ENCODE peak calls at places on chromosomes 13 and 19, in four cellular contexts. E is GM12878, X is HL-60, V is K562. N is an unnamed sample.

GRCh38 chr19:3146677-3147100 is 10.9 kb downstream of the GNA15 start:
- DNase-seq in V (peak; percentile 70), E (no peak), X (peak; percentile 60), N (no peak)

GRCh38 chr19:919157-920050 is 2.3 kb downstream of the KISS1R start:
- DNase-seq in X (no peak), E (no peak), V (no peak), N (no peak)

GRCh38 chr13:48072304-48072703 is 22.6 kb downstream of the MED4 start:
- DNase-seq in X (no peak), E (no peak), V (no peak), N (no peak)

GRCh38 chr19:3157096-3157845 is 21.3 kb upstream of the S1PR4 start:
- DNase-seq in E (no peak), X (no peak), V (no peak), N (no peak)

GRCh38 chr13:110565296-110565695 is 3.8 kb upstream of the RAB20 start:
- DNase-seq in X (no peak), V (no peak), E (no peak), N (no peak)

GRCh38 chr13:58300974-58301681 is 669.6 kb downstream of the PCDH17 start:
- DNase-seq in E (no peak), X (no peak), V (no peak), N (no peak)

GRCh38 chr13:99657848-99658265 is 156.6 kb downstream of the TM9SF2 start:
- DNase-seq in E (no peak), V (no peak), X (no peak), N (no peak)

GRCh38 chr19:55114566-55115145 is 2.8 kb downstream of the PPP1R12C start:
- DNase-seq in E (no peak), X (no peak), V (no peak), N (no peak)

GRCh38 chr13:102825921-102826706 is 19.7 kb upstream of the ERCC5 start:
- DNase-seq in X (no peak), V (no peak), E (no peak), N (no peak)
- TF ChIP-seq SPI1 in X (no peak), V (no peak), E (no peak), N (no peak)

GRCh38 chr13:24214528-24214927 is 54.0 kb downstream of the SPATA13 start:
- DNase-seq in V (no peak), E (no peak), X (no peak), N (peak; percentile 16)

GRCh38 chr13:24216176-24216575 is 55.7 kb downstream of the SPATA13 start:
- DNase-seq in V (no peak), X (no peak), E (no peak), N (no peak)

GRCh38 chr13:24213932-24214331 is 53.4 kb downstream of the SPATA13 start:
- DNase-seq in V (no peak), X (no peak), E (no peak), N (no peak)

GRCh38 chr13:24215007-24215633 is 54.6 kb downstream of the SPATA13 start:
- DNase-seq in X (no peak), V (no peak), E (no peak), N (no peak)

GRCh38 chr13:24215732-24216131 is 55.2 kb downstream of the SPATA13 start:
- DNase-seq in V (no peak), X (no peak), E (no peak), N (no peak)
- TF ChIP-seq SPI1 in V (no peak), X (no peak), E (no peak), N (no peak)

DNA sequence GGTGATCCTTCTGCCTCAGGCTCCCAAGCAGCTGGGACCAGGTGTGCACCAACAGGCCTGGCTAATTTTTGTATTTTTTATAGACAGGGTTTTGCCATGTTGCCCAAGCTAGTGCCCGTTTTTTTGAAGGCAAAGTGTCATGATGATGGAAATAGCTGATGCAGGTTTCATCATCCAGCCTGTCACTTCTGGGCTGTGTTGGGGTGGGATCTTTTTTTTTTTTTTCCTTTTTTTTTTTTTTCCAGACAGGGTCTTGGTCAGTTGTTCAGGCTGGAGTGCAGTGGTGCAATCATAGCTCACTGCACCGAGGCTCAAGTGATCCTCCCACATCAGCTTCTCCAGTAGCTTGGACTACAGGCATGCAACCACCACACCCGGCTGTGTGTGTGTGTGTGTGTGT is 18.7 kb downstream of the NCAN start:
- DNase-seq in E (no peak), X (no peak), V (no peak), N (no peak)
- TF ChIP-seq SPI1 in E (no peak), X (no peak), V (no peak), N (no peak)

GRCh38 chr19:9935409-9936062 is 779 bp downstream of the OLFM2 start:
- DNase-seq in E (no peak), V (no peak), X (no peak), N (no peak)

GRCh38 chr19:9939301-9939913 is 3.1 kb upstream of the OLFM2 start:
- DNase-seq in X (no peak), E (no peak), V (no peak), N (no peak)

GRCh38 chr19:9934132-9934950 is 2.0 kb downstream of the OLFM2 start:
- DNase-seq in X (peak; percentile 57), E (no peak), V (peak; percentile 94), N (no peak)

GRCh38 chr19:9937001-9937411 is 691 bp upstream of the OLFM2 start:
- DNase-seq in X (no peak), E (no peak), V (no peak), N (no peak)

GRCh38 chr19:9936151-9937000 is at the start of gene OLFM2:
- DNase-seq in X (no peak), V (peak; percentile 83), E (no peak), N (no peak)
- TF ChIP-seq SPI1 in X (no peak), V (no peak), E (no peak), N (no peak)

GRCh38 chr13:41465215-41465907 is 8.0 kb downstream of the RGCC start:
- DNase-seq in V (peak; percentile 29), X (peak; percentile 92), E (peak; percentile 88), N (peak; percentile 60)
- TF ChIP-seq SPI1 in V (no peak), X (peak; percentile 3), E (peak; percentile 58), N (peak; percentile 72)

GRCh38 chr13:108947551-108948030 is 318.2 kb downstream of the MYO16 start:
- DNase-seq in V (no peak), E (no peak), X (no peak), N (no peak)
- TF ChIP-seq SPI1 in V (no peak), E (no peak), X (no peak), N (no peak)

GRCh38 chr19:31518626-31519025 is 169.4 kb upstream of the TSHZ3 start:
- DNase-seq in X (no peak), V (no peak), E (no peak), N (no peak)
- TF ChIP-seq SPI1 in X (no peak), V (no peak), E (no peak), N (no peak)

GRCh38 chr19:17739121-17739875 is 12.0 kb upstream of the FCHO1 start:
- DNase-seq in V (peak; percentile 76), X (peak; percentile 72), E (peak; percentile 40), N (no peak)

GRCh38 chr19:17741456-17741855 is 9.8 kb upstream of the FCHO1 start:
- DNase-seq in E (no peak), V (no peak), X (no peak), N (no peak)

GRCh38 chr19:17748884-17749638 is 2.2 kb upstream of the FCHO1 start:
- DNase-seq in E (no peak), V (no peak), X (no peak), N (no peak)

GRCh38 chr19:17747205-17748098 is 3.8 kb upstream of the FCHO1 start:
- DNase-seq in X (peak; percentile 96), V (peak; percentile 99), E (peak; percentile 68), N (peak; percentile 89)

GRCh38 chr19:17743874-17744273 is 7.4 kb upstream of the FCHO1 start:
- DNase-seq in E (no peak), V (no peak), X (no peak), N (no peak)
- TF ChIP-seq SPI1 in E (no peak), V (no peak), X (no peak), N (no peak)